ENCODE peak calls at places on chromosome 10, in eight cellular contexts. G is sigmoid colon, C is transverse colon, I is stomach, M is body of pancreas, A is A549, E is esophagus muscularis mucosa, P is uterus. T is an unnamed sample.

GRCh38 chr10:28291881-28292297 is 11.0 kb downstream of the MPP7 start:
- DNase-seq in M (no peak), P (no peak), I (no peak), G (no peak), A (no peak), E (no peak), C (no peak), T (no peak)

GRCh38 chr10:48872234-48872633 is 67.4 kb downstream of the LRRC18 start:
- DNase-seq in A (no peak), G (no peak), M (no peak), E (peak), I (no peak), C (no peak), P (no peak), T (no peak)

GRCh38 chr10:30818010-30818660 is 188.6 kb upstream of the LYZL2 start:
- DNase-seq in E (no peak), M (peak), A (no peak), P (no peak), G (peak), C (no peak), I (peak), T (peak)

GRCh38 chr10:11602919-11603523 is 8.4 kb downstream of the USP6NL start:
- DNase-seq in M (no peak), G (no peak), P (no peak), I (no peak), E (no peak), A (peak), C (no peak), T (no peak)

GRCh38 chr10:118981946-118982345 is 47.6 kb upstream of the NANOS1 start:
- DNase-seq in C (no peak), E (peak), I (no peak), P (no peak), A (no peak), M (no peak), G (no peak), T (no peak)

GRCh38 chr10:100374137-100374655 is 27.2 kb downstream of the SCD start:
- DNase-seq in G (no peak), I (no peak), C (no peak), A (no peak), M (no peak), E (no peak), P (no peak), T (no peak)

GRCh38 chr10:102780246-102780645 is 36.5 kb downstream of the WBP1L start:
- DNase-seq in A (no peak), M (no peak), E (no peak), G (no peak), P (no peak), I (no peak), C (no peak), T (no peak)

GRCh38 chr10:98414932-98415709 is at the start of gene PYROXD2:
- DNase-seq in P (peak), I (peak), G (peak), C (peak), A (peak), M (peak), E (peak), T (peak)

GRCh38 chr10:88617772-88618300 is 31.3 kb downstream of the LIPJ start:
- DNase-seq in A (no peak), P (no peak), I (no peak), G (no peak), C (no peak), E (no peak), M (no peak), T (no peak)

GRCh38 chr10:68086011-68086410 is 10.9 kb upstream of the HERC4 start:
- DNase-seq in I (no peak), P (no peak), E (no peak), G (no peak), C (no peak), A (no peak), M (no peak), T (no peak)

GRCh38 chr10:92689663-92690210 is at the start of gene HHEX:
- DNase-seq in A (peak), I (peak), E (peak), C (peak), M (peak), P (no peak), G (peak), T (no peak)

GRCh38 chr10:125154529-125154928 is 5.8 kb downstream of the CTBP2 start:
- DNase-seq in I (no peak), P (no peak), E (no peak), G (peak), M (no peak), C (no peak), A (no peak), T (no peak)

GRCh38 chr10:103273026-103273425 is 3.9 kb upstream of the INA start:
- DNase-seq in P (no peak), C (no peak), E (no peak), G (no peak), I (no peak), M (no peak), A (peak), T (no peak)

GRCh38 chr10:61169294-61169693 is 225.3 kb upstream of the RHOBTB1 start:
- DNase-seq in E (no peak), G (no peak), P (no peak), C (no peak), A (no peak), M (no peak), I (no peak), T (no peak)
- H3K4me3 ChIP-seq in E (no peak), G (no peak), P (no peak), C (no peak), A (no peak), M (no peak), I (no peak), T (no peak)

DNA sequence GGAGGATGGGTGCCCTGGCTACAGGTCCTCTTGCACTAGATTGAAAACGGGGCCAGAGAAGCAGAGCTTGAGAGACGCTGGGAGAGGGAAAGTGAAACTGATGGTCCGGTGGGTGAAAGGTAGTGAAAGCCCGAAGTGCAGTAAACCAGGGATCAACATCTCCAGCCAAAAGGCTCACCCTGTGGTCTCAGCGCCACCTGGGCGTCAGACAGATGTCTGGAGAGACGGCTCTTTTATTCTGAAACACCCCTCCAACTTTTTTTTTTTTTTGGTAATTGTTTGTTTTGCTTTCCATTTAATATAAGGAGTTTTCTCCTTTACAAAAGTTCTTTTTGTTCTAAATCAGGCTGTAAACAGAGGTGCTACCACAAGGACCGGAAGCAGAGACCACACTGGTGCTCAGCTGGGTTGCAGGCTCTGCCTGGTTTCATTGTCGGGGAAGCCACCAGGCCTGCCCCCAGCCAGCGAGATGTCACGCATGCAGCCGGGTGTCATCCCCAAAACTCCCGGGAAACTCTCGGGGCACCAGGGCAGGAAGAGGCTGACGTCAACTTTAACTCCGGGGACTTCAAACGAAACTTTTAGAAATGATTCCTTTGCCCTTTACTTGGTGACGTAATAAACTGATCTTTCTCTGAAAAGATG is 11.2 kb downstream of the IL2RA start:
- DNase-seq in P (peak), C (peak), I (peak), E (peak), G (peak), M (peak), A (peak), T (peak)
- TF ChIP-seq POLR2A in P (no peak), C (no peak), I (no peak), E (no peak), G (no peak), M (no peak), A (no peak), T (no peak)

GRCh38 chr10:36448760-36449681 is 676.4 kb upstream of the ANKRD30A start:
- DNase-seq in I (no peak), A (no peak), M (no peak), G (no peak), P (no peak), C (no peak), E (no peak), T (no peak)
- H3K4me3 ChIP-seq in I (no peak), A (no peak), M (no peak), G (no peak), P (no peak), C (no peak), E (no peak), T (no peak)

DNA sequence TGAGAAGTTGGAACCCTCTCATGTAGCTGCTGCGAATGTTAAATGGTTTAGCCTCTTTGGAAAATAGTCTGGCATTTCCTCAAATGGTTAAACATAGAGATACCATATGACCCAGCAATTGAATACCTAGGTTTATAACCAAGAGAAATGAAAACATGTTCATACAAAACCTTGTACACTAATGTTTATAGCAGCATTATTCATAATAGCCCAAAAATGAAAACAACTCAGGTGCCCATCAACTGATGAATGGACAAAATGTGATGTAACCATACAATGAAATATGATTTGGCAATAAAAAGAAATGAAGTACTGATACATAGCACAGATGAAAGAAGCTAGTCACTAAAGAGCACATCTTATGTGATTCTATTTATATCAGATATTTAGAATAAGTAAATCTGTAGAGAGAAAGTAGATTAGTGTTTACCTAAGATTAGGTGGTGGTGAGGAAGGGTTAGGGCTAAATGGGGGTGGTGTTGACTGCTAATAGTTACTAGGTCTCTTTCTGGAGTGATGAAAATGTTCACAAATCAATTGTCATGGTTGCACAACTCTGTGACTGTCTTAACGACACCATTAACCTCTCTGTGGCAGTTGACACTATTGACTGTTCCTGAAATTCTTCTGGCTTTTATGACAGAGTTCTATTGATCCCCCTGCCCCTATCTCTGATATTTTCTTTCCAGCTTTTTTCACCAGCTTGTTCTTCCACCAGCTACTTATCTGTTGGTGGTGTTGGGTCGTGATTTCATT is 35.2 kb downstream of the VCL start:
- DNase-seq in I (no peak), E (no peak), G (no peak), P (no peak), C (no peak), A (no peak), M (no peak), T (no peak)
- TF ChIP-seq POLR2A in I (no peak), E (no peak), G (no peak), P (no peak), C (no peak), A (no peak), M (no peak), T (no peak)

T was measured in lower leg skin.